ENCODE peak calls at places on chromosomes 6 and 20, in four cellular contexts. H is HepG2, Z is GM12878, O is K562. C is an unnamed sample.
A peak's percentile ranks its signal among the peaks of the same experiment; 100 is the strongest.

GRCh38 chr6:63537126-63537958 is 34.9 kb upstream of the LOC128125822 start:
- DNase-seq in H (no peak), O (no peak), Z (peak; percentile 36), C (no peak)

GRCh38 chr6:51844391-51844735 is 243.1 kb downstream of the PKHD1 start:
- DNase-seq in Z (no peak), O (no peak), H (no peak), C (no peak)

GRCh38 chr20:47677314-47678129 is 107.8 kb downstream of the SULF2 start:
- DNase-seq in O (peak; percentile 82), H (peak; percentile 69), Z (no peak), C (peak; percentile 74)

GRCh38 chr6:163536770-163537169 is 122.3 kb downstream of the QKI start:
- DNase-seq in Z (no peak), O (no peak), H (no peak), C (no peak)

GRCh38 chr6:52577022-52577777 is at the start of gene TRAM2:
- DNase-seq in H (peak; percentile 76), Z (no peak), O (peak; percentile 95), C (peak; percentile 90)

GRCh38 chr6:15399651-15400470 is 154.0 kb downstream of the JARID2 start:
- DNase-seq in H (no peak), Z (no peak), O (peak; percentile 88), C (peak; percentile 57)

GRCh38 chr6:63448229-63448628 is 124.1 kb upstream of the LOC128125822 start:
- DNase-seq in H (peak; percentile 36), O (no peak), Z (no peak), C (no peak)

GRCh38 chr20:3383878-3384495 is 23.5 kb downstream of the DNAAF9 start:
- DNase-seq in Z (no peak), O (no peak), H (no peak), C (no peak)

GRCh38 chr6:71460933-71461332 is 172.3 kb downstream of the OGFRL1 start:
- DNase-seq in Z (no peak), H (no peak), O (no peak), C (no peak)

GRCh38 chr6:144131248-144131709 is 19.0 kb upstream of the STX11 start:
- DNase-seq in H (no peak), Z (no peak), O (no peak), C (no peak)

GRCh38 chr6:2141644-2142290 is 103.6 kb downstream of the GMDS start:
- DNase-seq in Z (no peak), O (no peak), H (no peak), C (no peak)

GRCh38 chr20:62361799-62362589 is 5.1 kb downstream of the LAMA5 start:
- DNase-seq in H (peak; percentile 60), O (no peak), Z (no peak), C (no peak)
- TF ChIP-seq FOXM1 in H (no peak), O (no peak), Z (no peak), C (no peak)

GRCh38 chr6:41367700-41368099 is 32.3 kb downstream of the NCR2 start:
- DNase-seq in H (peak; percentile 78), Z (no peak), O (peak; percentile 74), C (peak; percentile 88)
- TF ChIP-seq SP1 in H (no peak), Z (no peak), O (no peak), C (no peak)

GRCh38 chr20:23493172-23493772 is 2.4 kb downstream of the CST8 start:
- DNase-seq in O (no peak), Z (no peak), H (no peak), C (no peak)

GRCh38 chr20:23492292-23492691 is 1.4 kb downstream of the CST8 start:
- DNase-seq in H (no peak), O (no peak), Z (no peak), C (no peak)

GRCh38 chr20:23501926-23502325 is 11.0 kb downstream of the CST8 start:
- DNase-seq in Z (no peak), H (no peak), O (no peak), C (no peak)

DNA sequence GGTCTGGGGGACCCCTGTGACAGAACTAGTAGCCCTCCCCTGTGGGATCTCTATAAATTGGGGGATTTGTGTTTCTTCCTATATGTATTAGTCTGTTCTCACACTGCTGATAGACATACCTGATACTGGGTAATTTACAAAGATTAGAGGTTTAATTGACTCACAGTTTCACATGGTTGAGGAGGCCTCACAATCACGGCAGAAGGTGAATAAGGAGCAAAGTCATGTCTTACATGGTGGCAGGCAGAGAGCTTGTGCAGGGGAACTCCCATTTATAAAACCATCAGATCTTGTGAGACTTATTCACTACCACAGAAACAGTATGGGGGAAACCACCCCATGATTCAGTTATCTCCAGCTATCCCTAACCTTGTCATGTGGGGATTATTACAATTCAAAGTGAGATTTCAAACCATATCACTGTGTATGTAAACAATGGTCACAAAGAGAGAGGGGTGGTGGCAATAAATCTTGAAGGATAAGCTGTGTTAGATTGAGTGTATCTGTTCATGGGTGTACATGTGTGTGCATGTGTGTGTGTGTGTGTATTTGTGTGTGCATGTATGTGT is 6.6 kb downstream of the CST8 start:
- DNase-seq in O (no peak), H (no peak), Z (peak; percentile 17), C (no peak)
- TF ChIP-seq FOXM1 in O (no peak), H (no peak), Z (no peak), C (no peak)

GRCh38 chr6:167501831-167502385 is 177.0 kb downstream of the TTLL2 start:
- DNase-seq in H (peak; percentile 77), O (peak; percentile 36), Z (no peak), C (peak; percentile 41)
- TF ChIP-seq SP1 in H (no peak), O (no peak), Z (no peak), C (no peak)

DNA sequence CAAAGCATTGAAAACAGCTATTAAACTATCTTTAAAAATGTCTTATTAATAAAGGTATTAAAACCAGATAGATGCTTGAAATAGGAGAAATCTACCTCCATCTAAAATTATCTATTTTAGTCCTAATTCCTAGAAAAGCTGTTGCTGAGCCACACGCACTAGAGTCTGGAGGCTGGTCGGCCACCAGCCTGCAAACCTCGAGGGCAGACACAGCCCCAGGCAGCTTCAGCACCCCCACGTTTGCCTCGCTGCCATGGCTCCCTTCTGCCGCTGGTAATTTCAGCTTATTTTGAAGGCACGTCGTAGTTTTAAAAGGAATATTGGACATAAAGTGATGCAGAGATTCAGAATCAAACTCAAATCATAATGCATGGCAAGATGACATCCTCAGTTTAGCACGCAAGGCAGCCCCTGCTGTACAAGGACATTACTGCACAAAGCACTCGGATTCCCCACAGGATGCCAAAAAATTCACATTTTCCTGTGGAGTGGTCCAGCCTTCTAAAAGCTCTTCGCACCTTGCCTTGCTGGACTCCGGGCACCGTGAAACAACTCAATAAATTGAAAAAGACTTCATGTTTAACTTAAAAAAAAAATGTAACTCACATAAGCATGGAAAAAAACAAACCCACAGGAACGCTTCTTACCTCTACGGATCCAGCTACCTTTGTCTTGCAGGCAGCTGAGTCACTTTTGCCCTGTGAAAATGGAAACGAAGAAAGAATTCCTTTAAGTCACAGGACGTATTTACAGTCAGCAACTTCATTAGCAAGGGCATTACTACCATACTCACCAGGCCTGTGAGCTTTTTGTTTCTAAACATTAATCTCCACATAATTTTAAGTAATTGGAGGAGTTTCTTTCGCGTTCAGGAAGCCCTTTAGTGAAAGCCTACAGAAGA is 143.4 kb upstream of the RPS6KA2 start:
- DNase-seq in Z (no peak), O (no peak), H (no peak), C (no peak)
- TF ChIP-seq FOXM1 in Z (no peak), O (no peak), H (no peak), C (no peak)

GRCh38 chr6:149990672-149991402 is 27.1 kb downstream of the ULBP1 start:
- DNase-seq in H (no peak), Z (no peak), O (no peak), C (peak; percentile 69)
- TF ChIP-seq SP1 in H (no peak), Z (no peak), O (no peak), C (no peak)